ENCODE peak calls at places on chromosomes 7 and 10, in four cellular contexts. G is A549, L is K562, K is WTC11. W is an unnamed sample.

GRCh38 chr10:75014516-75015230 is 96.8 kb upstream of the SAMD8 start:
- DNase-seq in G (no peak), L (no peak), K (no peak), W (no peak)

GRCh38 chr7:101594790-101595189 is 34.3 kb downstream of the MYL10 start:
- DNase-seq in G (no peak), L (no peak), K (no peak), W (no peak)

GRCh38 chr10:4835494-4835918 is 9.5 kb downstream of the AKR1E2 start:
- DNase-seq in G (no peak), L (no peak), K (no peak), W (no peak)

GRCh38 chr7:55260171-55260570 is 105.0 kb upstream of the LANCL2 start:
- DNase-seq in G (no peak), L (no peak), K (no peak), W (no peak)

GRCh38 chr7:7757576-7757975 is 39.2 kb upstream of the RPA3 start:
- DNase-seq in G (no peak), L (no peak), K (no peak), W (no peak)

GRCh38 chr7:75642810-75643486 is 95.8 kb downstream of the HIP1 start:
- DNase-seq in G (peak), L (peak), K (peak), W (peak)

GRCh38 chr10:128047337-128047736 is 78.9 kb downstream of the MKI67 start:
- DNase-seq in G (no peak), L (peak), K (peak), W (peak)

GRCh38 chr10:121792198-121792597 is 135.6 kb downstream of the ATE1 start:
- DNase-seq in G (no peak), L (no peak), K (no peak), W (no peak)

GRCh38 chr10:17445400-17445998 is 8.9 kb downstream of the ST8SIA6 start:
- DNase-seq in G (no peak), L (no peak), K (no peak), W (no peak)

GRCh38 chr7:48176356-48176893 is 5.2 kb downstream of the ABCA13 start:
- DNase-seq in G (no peak), L (no peak), K (no peak), W (no peak)

GRCh38 chr7:112898432-112899290 is 108.5 kb upstream of the TMEM168 start:
- DNase-seq in G (peak), L (peak), K (peak), W (peak)

GRCh38 chr10:71603190-71603589 is 116.4 kb downstream of the C10orf105 start:
- DNase-seq in G (no peak), L (no peak), K (no peak), W (no peak)

GRCh38 chr10:15744217-15744865 is 24.6 kb upstream of the ITGA8 start:
- DNase-seq in G (peak), L (peak), K (peak), W (peak)

GRCh38 chr10:16193241-16193640 is 243.6 kb upstream of the PTER start:
- DNase-seq in G (no peak), L (no peak), K (no peak), W (no peak)

GRCh38 chr7:30511973-30512662 is 7.5 kb upstream of the GGCT start:
- DNase-seq in G (no peak), L (no peak), K (no peak), W (no peak)

GRCh38 chr10:17880596-17880995 is 71.1 kb upstream of the SLC39A12 start:
- DNase-seq in G (no peak), L (no peak), K (no peak), W (no peak)

GRCh38 chr10:84665883-84666463 is 337.6 kb downstream of the CCSER2 start:
- DNase-seq in G (peak), L (peak), K (peak), W (peak)

GRCh38 chr10:102502029-102502336 is 529 bp downstream of the ACTR1A start:
- DNase-seq in G (peak), L (peak), K (peak), W (peak)

GRCh38 chr10:86099542-86100334 is 266.9 kb downstream of the GRID1 start:
- DNase-seq in G (no peak), L (no peak), K (no peak), W (no peak)

GRCh38 chr7:129799350-129799955 is 153.3 kb downstream of the UBE2H start:
- DNase-seq in G (no peak), L (no peak), K (peak), W (no peak)

GRCh38 chr7:48638041-48638440 is 286.3 kb upstream of the CDC14C start:
- DNase-seq in G (no peak), L (no peak), K (no peak), W (no peak)

GRCh38 chr7:52287698-52288097 is 747.7 kb upstream of the POM121L12 start:
- DNase-seq in G (no peak), L (no peak), K (no peak), W (no peak)

GRCh38 chr7:26535483-26536069 is 243.9 kb downstream of the SNX10 start:
- DNase-seq in G (no peak), L (no peak), K (no peak), W (no peak)

GRCh38 chr10:78847486-78847885 is 221.3 kb upstream of the ZMIZ1 start:
- DNase-seq in G (no peak), L (no peak), K (no peak), W (no peak)

GRCh38 chr7:151086802-151087246 is 549 bp downstream of the AGAP3 start:
- DNase-seq in G (no peak), L (peak), K (peak), W (peak)

GRCh38 chr7:28853150-28853549 is 105.0 kb downstream of the TRIL start:
- DNase-seq in G (no peak), L (no peak), K (no peak), W (peak)

GRCh38 chr10:127976701-127977367 is 69.9 kb downstream of the PTPRE start:
- DNase-seq in G (no peak), L (no peak), K (no peak), W (no peak)

GRCh38 chr7:44383566-44383965 is 58.2 kb upstream of the CAMK2B start:
- DNase-seq in G (no peak), L (no peak), K (no peak), W (no peak)

GRCh38 chr10:78742406-78742729 is 326.4 kb upstream of the ZMIZ1 start:
- DNase-seq in G (no peak), L (no peak), K (no peak), W (no peak)

GRCh38 chr10:117574546-117575146 is 32.1 kb downstream of the EMX2 start:
- DNase-seq in G (no peak), L (no peak), K (no peak), W (no peak)

GRCh38 chr10:103534621-103535498 is 41.4 kb downstream of the NEURL1 start:
- DNase-seq in G (no peak), L (no peak), K (no peak), W (no peak)

GRCh38 chr10:106043833-106044232 is 1120.7 kb downstream of the SORCS1 start:
- DNase-seq in G (no peak), L (no peak), K (no peak), W (no peak)

GRCh38 chr10:132592790-132593788 is 55.5 kb downstream of the INPP5A start:
- DNase-seq in G (no peak), L (no peak), K (peak), W (no peak)

GRCh38 chr10:12583891-12584595 is 234.7 kb downstream of the CAMK1D start:
- DNase-seq in G (no peak), L (no peak), K (no peak), W (no peak)
- TF ChIP-seq MAX in G (no peak), L (no peak), K (no peak), W (no peak)

GRCh38 chr7:149866139-149866785 is 7.5 kb upstream of the ATP6V0E2 start:
- DNase-seq in G (no peak), L (no peak), K (no peak), W (no peak)
- TF ChIP-seq MAX in G (no peak), L (no peak), K (no peak), W (no peak)

GRCh38 chr7:3649250-3649649 is 348.2 kb downstream of the SDK1 start:
- DNase-seq in G (no peak), L (no peak), K (no peak), W (no peak)
- TF ChIP-seq MAX in G (no peak), L (no peak), K (no peak), W (no peak)

DNA sequence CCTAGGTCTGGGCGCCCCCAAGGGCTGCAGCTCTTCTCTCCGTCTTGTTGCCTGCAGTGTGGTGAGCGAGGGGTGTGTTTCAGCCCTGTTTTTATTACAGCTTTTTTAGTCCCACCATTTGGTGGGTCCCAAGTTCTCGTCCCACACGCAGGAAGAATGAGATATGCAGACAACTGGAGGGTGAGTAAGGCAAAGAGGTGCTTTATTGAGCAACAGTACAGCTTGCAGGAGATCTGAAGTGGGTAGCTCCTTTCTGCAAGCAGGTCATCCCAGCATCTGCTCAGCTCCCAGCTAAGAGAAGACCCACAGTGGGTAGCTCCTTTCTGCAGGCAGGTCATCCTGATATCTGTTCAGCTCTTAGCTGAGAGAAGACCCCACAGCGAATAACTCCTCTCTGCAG is 28.2 kb downstream of the C10orf67 start:
- DNase-seq in G (no peak), L (no peak), K (no peak), W (no peak)
- TF ChIP-seq MAX in G (no peak), L (no peak), K (no peak), W (no peak)

GRCh38 chr10:34111179-34111578 is 703.9 kb downstream of the PARD3 start:
- DNase-seq in G (no peak), L (no peak), K (no peak), W (no peak)

GRCh38 chr10:34109481-34109880 is 705.6 kb downstream of the PARD3 start:
- DNase-seq in G (no peak), L (no peak), K (no peak), W (no peak)

GRCh38 chr10:34112431-34112830 is 702.7 kb downstream of the PARD3 start:
- DNase-seq in G (no peak), L (no peak), K (no peak), W (no peak)

GRCh38 chr10:34107623-34108516 is 707.2 kb downstream of the PARD3 start:
- DNase-seq in G (no peak), L (no peak), K (no peak), W (no peak)

GRCh38 chr10:34109952-34110702 is 705.0 kb downstream of the PARD3 start:
- DNase-seq in G (peak), L (no peak), K (no peak), W (peak)
- TF ChIP-seq MAX in G (no peak), L (no peak), K (no peak), W (peak)

DNA sequence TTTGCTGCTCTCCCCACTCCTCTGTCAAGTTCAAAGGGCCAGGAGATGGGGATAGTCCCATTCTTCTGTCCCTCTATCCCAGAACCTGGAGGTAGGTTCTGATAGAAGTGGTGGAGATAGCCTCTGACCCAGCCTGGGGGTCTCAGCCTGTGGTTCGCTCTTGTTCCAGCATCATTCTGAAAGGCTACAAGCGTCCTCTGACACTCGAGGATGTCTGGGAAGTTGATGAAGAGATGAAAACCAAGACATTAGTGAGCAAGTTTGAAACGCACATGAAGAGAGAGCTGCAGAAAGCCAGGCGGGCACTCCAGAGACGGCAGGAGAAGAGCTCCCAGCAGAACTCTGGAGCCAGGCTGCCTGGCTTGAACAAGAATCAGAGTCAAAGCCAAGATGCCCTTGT is 14.5 kb downstream of the ABCC2 start:
- DNase-seq in G (no peak), L (no peak), K (no peak), W (no peak)
- TF ChIP-seq MAX in G (no peak), L (no peak), K (no peak), W (no peak)

GRCh38 chr7:34317039-34317438 is 341.0 kb upstream of the NPSR1 start:
- DNase-seq in G (no peak), L (no peak), K (no peak), W (no peak)

GRCh38 chr7:34322841-34323240 is 335.2 kb upstream of the NPSR1 start:
- DNase-seq in G (no peak), L (no peak), K (no peak), W (no peak)

GRCh38 chr7:34320412-34320811 is 337.6 kb upstream of the NPSR1 start:
- DNase-seq in G (no peak), L (no peak), K (no peak), W (no peak)

DNA sequence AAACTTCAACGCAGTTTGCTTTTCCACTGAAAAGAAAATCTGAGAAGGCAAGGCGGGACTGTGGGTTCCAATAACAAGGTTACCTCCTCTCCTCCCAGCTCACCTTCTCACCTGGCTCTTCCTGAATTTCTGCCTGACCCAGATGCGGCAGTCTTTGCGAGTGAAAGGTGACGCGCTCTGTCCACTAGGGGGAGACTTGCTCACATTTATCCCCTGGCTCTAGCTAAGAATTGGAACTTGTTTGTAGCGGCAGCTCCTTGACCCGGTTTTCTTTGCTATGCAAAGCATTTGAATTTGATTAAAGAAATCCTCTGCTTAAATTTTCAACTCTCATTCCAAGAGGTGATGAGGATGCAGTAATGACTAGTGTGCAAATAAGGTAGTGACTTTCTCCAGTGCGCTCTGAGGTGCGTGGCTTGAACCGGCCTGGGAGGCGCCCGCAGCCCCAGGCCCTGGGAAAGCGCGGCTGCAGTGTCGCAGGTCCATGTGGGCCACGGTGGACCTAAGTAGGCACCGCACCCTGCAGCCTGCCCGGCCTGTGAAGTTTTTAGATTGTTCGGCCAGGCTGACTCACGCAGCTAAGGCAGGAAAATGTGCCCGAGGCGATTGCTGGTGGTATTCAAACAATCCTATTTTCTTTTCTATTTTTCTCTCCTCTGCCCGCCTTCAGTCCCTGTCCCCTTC is 336.9 kb upstream of the NPSR1 start:
- DNase-seq in G (peak), L (peak), K (peak), W (peak)
- TF ChIP-seq MAX in G (peak), L (no peak), K (no peak), W (no peak)

GRCh38 chr7:155066417-155066950 is 3.6 kb upstream of the HTR5A start:
- DNase-seq in G (no peak), L (no peak), K (no peak), W (no peak)
- TF ChIP-seq MAX in G (no peak), L (no peak), K (no peak), W (no peak)

GRCh38 chr10:61257956-61258496 is 195.2 kb downstream of the TMEM26 start:
- DNase-seq in G (no peak), L (no peak), K (no peak), W (no peak)
- TF ChIP-seq MAX in G (no peak), L (no peak), K (no peak), W (no peak)